ENCODE peak calls at places on chromosome 1, in seven cellular contexts. S, M, J, W, L, H and G are unnamed samples.
A peak's percentile ranks its signal among the peaks of the same experiment; 100 is the strongest.

GRCh38 chr1:182841368-182841988 is 2.3 kb downstream of the DHX9 start:
- DNase-seq in S (no peak), M (no peak), J (peak; percentile 44), W (no peak), L (peak; percentile 30), H (no peak), G (no peak)

GRCh38 chr1:3673381-3674099 is 21.2 kb downstream of the TP73 start:
- DNase-seq in S (no peak), M (no peak), J (no peak), W (no peak), L (no peak), H (no peak), G (no peak)

GRCh38 chr1:219143735-219144134 is 29.9 kb upstream of the LYPLAL1 start:
- DNase-seq in S (no peak), M (no peak), J (peak; percentile 56), W (no peak), L (no peak), H (no peak), G (no peak)

GRCh38 chr1:196779093-196779492 is 4.5 kb downstream of the CFHR3 start:
- DNase-seq in S (no peak), M (no peak), J (no peak), W (no peak), L (no peak), H (no peak), G (no peak)

GRCh38 chr1:235599536-235599935 is 50.0 kb downstream of the GNG4 start:
- DNase-seq in S (no peak), M (no peak), J (no peak), W (no peak), L (no peak), H (no peak), G (no peak)

GRCh38 chr1:221045842-221046831 is 166.9 kb downstream of the HLX start:
- DNase-seq in S (no peak), M (peak; percentile 56), J (peak; percentile 45), W (no peak), L (peak; percentile 43), H (no peak), G (no peak)

GRCh38 chr1:218426343-218426657 is 81.2 kb downstream of the TGFB2 start:
- DNase-seq in S (no peak), M (peak; percentile 28), J (peak; percentile 89), W (no peak), L (peak; percentile 44), H (no peak), G (no peak)

GRCh38 chr1:53732409-53732808 is 6.6 kb downstream of the GLIS1 start:
- DNase-seq in S (no peak), M (no peak), J (peak; percentile 46), W (no peak), L (no peak), H (no peak), G (no peak)

GRCh38 chr1:154741327-154741726 is 128.8 kb downstream of the KCNN3 start:
- DNase-seq in S (no peak), M (no peak), J (peak; percentile 73), W (no peak), L (no peak), H (no peak), G (no peak)

GRCh38 chr1:41391834-41392527 is 30.7 kb downstream of the FOXO6 start:
- DNase-seq in S (no peak), M (no peak), J (no peak), W (no peak), L (no peak), H (no peak), G (no peak)